ENCODE peak calls at places on chromosomes 6 and 20, in seven cellular contexts. V, H, F, E, T, J and I are unnamed samples.

GRCh38 chr6:75201076-75201475 is 4.8 kb downstream of the COL12A1 start:
- DNase-seq in E (no peak), H (no peak), J (peak; percentile 52), V (no peak), F (no peak), T (no peak), I (no peak)

GRCh38 chr6:5359413-5359812 is 98.1 kb downstream of the FARS2 start:
- DNase-seq in F (no peak), E (peak; percentile 61), J (no peak), H (no peak), T (no peak), V (no peak), I (no peak)

GRCh38 chr20:46308258-46309157 is at the start of gene CDH22:
- DNase-seq in F (peak; percentile 79), V (peak; percentile 83), E (peak; percentile 42), J (peak; percentile 65), H (no peak), T (no peak), I (peak; percentile 4)

GRCh38 chr6:41682056-41682477 is 43.8 kb downstream of the MDFI start:
- DNase-seq in J (peak; percentile 94), H (peak; percentile 66), T (peak; percentile 27), V (peak; percentile 92), E (peak; percentile 79), F (peak; percentile 99), I (peak; percentile 53)

GRCh38 chr20:58661298-58662141 is 10.4 kb downstream of the STX16 start:
- DNase-seq in T (no peak), F (no peak), J (no peak), V (no peak), H (no peak), E (no peak), I (peak; percentile 48)

GRCh38 chr6:84512396-84512795 is 252.0 kb downstream of the TBX18 start:
- DNase-seq in J (peak; percentile 7), V (no peak), F (no peak), E (no peak), H (no peak), T (no peak), I (no peak)

GRCh38 chr20:54172856-54173652 is 732 bp downstream of the CYP24A1 start:
- DNase-seq in V (no peak), E (no peak), J (peak; percentile 33), H (no peak), T (no peak), F (peak; percentile 74), I (no peak)

GRCh38 chr20:10047427-10047826 is 12.6 kb downstream of the ANKEF1 start:
- DNase-seq in T (no peak), V (peak; percentile 33), J (peak; percentile 4), F (peak; percentile 9), H (no peak), E (no peak), I (no peak)

GRCh38 chr6:45327956-45328522 is at the start of gene RUNX2:
- DNase-seq in V (no peak), J (peak; percentile 83), T (peak; percentile 40), H (peak; percentile 50), F (no peak), E (no peak), I (no peak)

GRCh38 chr20:45176526-45176925 is 1.8 kb downstream of the PI3 start:
- DNase-seq in H (no peak), E (no peak), V (no peak), T (no peak), J (no peak), F (peak; percentile 76), I (no peak)

GRCh38 chr6:130354322-130354721 is 11.5 kb upstream of the TMEM200A start:
- DNase-seq in E (no peak), J (no peak), T (no peak), V (no peak), H (no peak), F (no peak), I (no peak)

GRCh38 chr6:163926642-163927041 is 512.1 kb downstream of the QKI start:
- DNase-seq in J (peak; percentile 8), T (no peak), E (no peak), H (peak; percentile 5), F (no peak), V (no peak), I (no peak)

GRCh38 chr20:62476074-62476838 is 461 bp upstream of the GATA5 start:
- DNase-seq in E (no peak), V (peak; percentile 34), T (no peak), F (peak; percentile 45), H (no peak), J (peak; percentile 20), I (no peak)

GRCh38 chr6:392441-393390 is 1.2 kb downstream of the IRF4 start:
- DNase-seq in H (no peak), T (no peak), F (no peak), J (peak; percentile 24), V (no peak), E (no peak), I (peak; percentile 70)

GRCh38 chr6:39204646-39205244 is 24.5 kb downstream of the KCNK5 start:
- DNase-seq in J (no peak), E (no peak), H (no peak), T (no peak), V (no peak), F (no peak), I (no peak)

GRCh38 chr6:143187173-143187908 is 126.7 kb downstream of the AIG1 start:
- DNase-seq in H (peak; percentile 92), V (no peak), J (peak; percentile 95), F (no peak), E (no peak), T (peak; percentile 73), I (no peak)

GRCh38 chr6:169811072-169811471 is 59.6 kb downstream of the ERMARD start:
- DNase-seq in E (no peak), J (no peak), H (no peak), V (no peak), F (no peak), T (no peak), I (no peak)